ENCODE peak calls at places on chromosomes 16 and 17, in six cellular contexts. One of them, this sample, is unnamed.
A peak's percentile ranks its signal among the peaks of the same experiment; 100 is the strongest.

GRCh38 chr16:86215979-86216585 is 294.2 kb upstream of the FOXF1 start:
- DNase-seq in psoas muscle: no peak
- DNase-seq in SHP77: no peak
- DNase-seq in mesothelial cell of epicardium: peak; percentile 30
- DNase-seq in AG04449: no peak
- DNase-seq in Caco-2: no peak
- DNase-seq in this sample: no peak

GRCh38 chr17:1577186-1577585 is 14.6 kb upstream of the PITPNA start:
- DNase-seq in SHP77: no peak
- DNase-seq in Caco-2: no peak
- DNase-seq in psoas muscle: peak; percentile 93
- DNase-seq in mesothelial cell of epicardium: no peak
- DNase-seq in AG04449: peak; percentile 55
- DNase-seq in this sample: no peak

GRCh38 chr17:3964203-3965122 is at the start of gene ATP2A3:
- DNase-seq in SHP77: no peak
- DNase-seq in AG04449: no peak
- DNase-seq in mesothelial cell of epicardium: no peak
- DNase-seq in psoas muscle: no peak
- DNase-seq in Caco-2: no peak
- DNase-seq in this sample: no peak

GRCh38 chr16:4053663-4054479 is 62.4 kb downstream of the ADCY9 start:
- DNase-seq in mesothelial cell of epicardium: no peak
- DNase-seq in SHP77: peak; percentile 80
- DNase-seq in AG04449: peak; percentile 80
- DNase-seq in Caco-2: no peak
- DNase-seq in psoas muscle: peak; percentile 73
- DNase-seq in this sample: peak; percentile 28

GRCh38 chr17:76969598-76970172 is 101.5 kb downstream of the MGAT5B start:
- DNase-seq in mesothelial cell of epicardium: no peak
- DNase-seq in AG04449: no peak
- DNase-seq in Caco-2: no peak
- DNase-seq in SHP77: peak; percentile 94
- DNase-seq in psoas muscle: no peak
- DNase-seq in this sample: no peak

GRCh38 chr17:82440991-82441627 is 9.4 kb downstream of the CYBC1 start:
- DNase-seq in SHP77: peak; percentile 26
- DNase-seq in Caco-2: no peak
- DNase-seq in psoas muscle: peak; percentile 58
- DNase-seq in mesothelial cell of epicardium: no peak
- DNase-seq in AG04449: no peak
- DNase-seq in this sample: peak; percentile 30

GRCh38 chr17:28446716-28447395 is 26.6 kb upstream of the SLC13A2 start:
- DNase-seq in SHP77: no peak
- DNase-seq in mesothelial cell of epicardium: no peak
- DNase-seq in Caco-2: no peak
- DNase-seq in AG04449: no peak
- DNase-seq in psoas muscle: no peak
- DNase-seq in this sample: no peak

GRCh38 chr17:50620848-50621247 is 13.8 kb upstream of the ABCC3 start:
- DNase-seq in AG04449: no peak
- DNase-seq in psoas muscle: no peak
- DNase-seq in SHP77: peak; percentile 34
- DNase-seq in mesothelial cell of epicardium: no peak
- DNase-seq in Caco-2: no peak
- DNase-seq in this sample: no peak

GRCh38 chr16:25395528-25395927 is 137.9 kb upstream of the ZKSCAN2 start:
- DNase-seq in mesothelial cell of epicardium: no peak
- DNase-seq in Caco-2: no peak
- DNase-seq in SHP77: no peak
- DNase-seq in AG04449: no peak
- DNase-seq in psoas muscle: no peak
- DNase-seq in this sample: no peak

GRCh38 chr16:26772503-26772902 is 294.2 kb upstream of the C16orf82 start:
- DNase-seq in SHP77: peak; percentile 25
- DNase-seq in AG04449: no peak
- DNase-seq in Caco-2: no peak
- DNase-seq in psoas muscle: no peak
- DNase-seq in mesothelial cell of epicardium: no peak
- DNase-seq in this sample: no peak

This sample was measured in NCI-H187.